ENCODE peak calls at places on chromosome 2, in five cellular contexts. S is AG04449; T is myocyte; U is SW 1271; W is activated effector memory CD4-positive, alpha-beta T cell treated with anti-CD3 and anti-CD28 coated beads, Interleukin-2, amount 50 U/mL, for 16 hours. A is an unnamed sample.

GRCh38 chr2:74919827-74920226 is 38.6 kb upstream of the POLE4 start:
- DNase-seq in S (no peak), T (peak), U (no peak), W (peak), A (no peak)

GRCh38 chr2:136248242-136248641 is 130.3 kb upstream of the CXCR4 start:
- DNase-seq in S (no peak), T (peak), U (no peak), W (no peak), A (no peak)

GRCh38 chr2:222686086-222686750 is 14.8 kb downstream of the MOGAT1 start:
- DNase-seq in S (no peak), T (no peak), U (no peak), W (no peak), A (no peak)

GRCh38 chr2:2699117-2699497 is 368.0 kb upstream of the MYT1L start:
- DNase-seq in S (no peak), T (no peak), U (no peak), W (no peak), A (no peak)

GRCh38 chr2:230805353-230806017 is 59.3 kb upstream of the ITM2C start:
- DNase-seq in S (no peak), T (no peak), U (no peak), W (no peak), A (no peak)

GRCh38 chr2:231720292-231720691 is 12.0 kb downstream of the PTMA start:
- DNase-seq in S (no peak), T (no peak), U (no peak), W (no peak), A (no peak)

GRCh38 chr2:164840458-164840929 is 1.1 kb downstream of the COBLL1 start:
- DNase-seq in S (no peak), T (peak), U (no peak), W (peak), A (peak)

GRCh38 chr2:188394931-188395330 is 103.3 kb downstream of the GULP1 start:
- DNase-seq in S (no peak), T (no peak), U (no peak), W (no peak), A (no peak)

GRCh38 chr2:113390133-113390849 is 47.2 kb upstream of the ZNG1B start:
- DNase-seq in S (peak), T (peak), U (no peak), W (peak), A (peak)

GRCh38 chr2:207482630-207483029 is 47.1 kb upstream of the CREB1 start:
- DNase-seq in S (peak), T (no peak), U (no peak), W (no peak), A (peak)

GRCh38 chr2:104523921-104524320 is 330.0 kb upstream of the POU3F3 start:
- DNase-seq in S (no peak), T (no peak), U (no peak), W (no peak), A (no peak)

GRCh38 chr2:118177318-118177717 is 89.0 kb downstream of the INSIG2 start:
- DNase-seq in S (no peak), T (no peak), U (no peak), W (no peak), A (no peak)